ENCODE peak calls at places on chromosomes 2 and 18, in six cellular contexts. One of them, this sample, is unnamed.

GRCh38 chr2:239948100-239948881 is 76.9 kb downstream of the NDUFA10 start:
- DNase-seq in H1: no peak
- DNase-seq in K562: no peak
- DNase-seq in GM12891: no peak
- DNase-seq in HepG2: no peak
- DNase-seq in GM12878: no peak
- DNase-seq in this sample: no peak

GRCh38 chr2:217220228-217221013 is 360.6 kb upstream of the TNP1 start:
- DNase-seq in GM12891: no peak
- DNase-seq in GM12878: no peak
- DNase-seq in H1: no peak
- DNase-seq in HepG2: no peak
- DNase-seq in K562: no peak
- DNase-seq in this sample: no peak

GRCh38 chr2:189217546-189217945 is 38.0 kb upstream of the COL5A2 start:
- DNase-seq in GM12878: no peak
- DNase-seq in GM12891: no peak
- DNase-seq in H1: peak
- DNase-seq in K562: no peak
- DNase-seq in HepG2: no peak
- DNase-seq in this sample: no peak

GRCh38 chr2:143140864-143141637 is 11.8 kb downstream of the ARHGAP15 start:
- DNase-seq in HepG2: no peak
- DNase-seq in GM12891: no peak
- DNase-seq in K562: no peak
- DNase-seq in GM12878: peak
- DNase-seq in H1: no peak
- DNase-seq in this sample: no peak

GRCh38 chr2:240479561-240479960 is 44.1 kb downstream of the GPC1 start:
- DNase-seq in H1: no peak
- DNase-seq in GM12878: no peak
- DNase-seq in GM12891: no peak
- DNase-seq in HepG2: no peak
- DNase-seq in K562: no peak
- DNase-seq in this sample: no peak

GRCh38 chr2:231890896-231891513 is 35.2 kb downstream of the NPPC start:
- DNase-seq in K562: no peak
- DNase-seq in H1: no peak
- DNase-seq in GM12878: no peak
- DNase-seq in HepG2: no peak
- DNase-seq in GM12891: no peak
- DNase-seq in this sample: no peak

GRCh38 chr2:15588329-15588919 is 3.2 kb upstream of the DDX1 start:
- DNase-seq in GM12891: no peak
- DNase-seq in H1: peak
- DNase-seq in GM12878: no peak
- DNase-seq in K562: peak
- DNase-seq in HepG2: peak
- DNase-seq in this sample: no peak

GRCh38 chr2:240922982-240923537 is 16.9 kb downstream of the CROCC2 start:
- DNase-seq in GM12878: no peak
- DNase-seq in K562: no peak
- DNase-seq in GM12891: no peak
- DNase-seq in H1: no peak
- DNase-seq in HepG2: no peak
- DNase-seq in this sample: no peak

GRCh38 chr18:32607816-32608215 is 137.1 kb upstream of the GAREM1 start:
- DNase-seq in GM12878: no peak
- DNase-seq in H1: no peak
- DNase-seq in HepG2: no peak
- DNase-seq in K562: no peak
- DNase-seq in GM12891: no peak
- DNase-seq in this sample: no peak

GRCh38 chr2:127625146-127625943 is 20.6 kb upstream of the GPR17 start:
- DNase-seq in GM12878: no peak
- DNase-seq in GM12891: no peak
- DNase-seq in K562: no peak
- DNase-seq in HepG2: no peak
- DNase-seq in H1: no peak
- DNase-seq in this sample: no peak

GRCh38 chr18:31741096-31741735 is 19.5 kb downstream of the SLC25A52 start:
- DNase-seq in HepG2: peak
- DNase-seq in GM12878: peak
- DNase-seq in K562: peak
- DNase-seq in GM12891: no peak
- DNase-seq in H1: peak
- DNase-seq in this sample: no peak

GRCh38 chr18:60413944-60414547 is 41.5 kb upstream of the MC4R start:
- DNase-seq in K562: no peak
- DNase-seq in HepG2: peak
- DNase-seq in GM12878: no peak
- DNase-seq in H1: peak
- DNase-seq in GM12891: no peak
- DNase-seq in this sample: no peak

GRCh38 chr18:42087876-42088275 is 132.8 kb downstream of the PIK3C3 start:
- DNase-seq in HepG2: no peak
- DNase-seq in H1: no peak
- DNase-seq in GM12878: no peak
- DNase-seq in K562: no peak
- DNase-seq in GM12891: no peak
- DNase-seq in this sample: no peak

GRCh38 chr2:232888099-232888836 is 18.2 kb downstream of the SNORC start:
- DNase-seq in K562: no peak
- DNase-seq in HepG2: no peak
- DNase-seq in GM12891: no peak
- DNase-seq in GM12878: no peak
- DNase-seq in H1: no peak
- DNase-seq in this sample: peak

GRCh38 chr18:1292167-1292566 is 387.5 kb downstream of the ADCYAP1 start:
- DNase-seq in HepG2: no peak
- DNase-seq in GM12891: no peak
- DNase-seq in H1: no peak
- DNase-seq in K562: no peak
- DNase-seq in GM12878: no peak
- DNase-seq in this sample: no peak

GRCh38 chr2:33216508-33217182 is 259.8 kb upstream of the RASGRP3 start:
- DNase-seq in H1: no peak
- DNase-seq in K562: no peak
- DNase-seq in HepG2: no peak
- DNase-seq in GM12891: no peak
- DNase-seq in GM12878: no peak
- DNase-seq in this sample: no peak

DNA sequence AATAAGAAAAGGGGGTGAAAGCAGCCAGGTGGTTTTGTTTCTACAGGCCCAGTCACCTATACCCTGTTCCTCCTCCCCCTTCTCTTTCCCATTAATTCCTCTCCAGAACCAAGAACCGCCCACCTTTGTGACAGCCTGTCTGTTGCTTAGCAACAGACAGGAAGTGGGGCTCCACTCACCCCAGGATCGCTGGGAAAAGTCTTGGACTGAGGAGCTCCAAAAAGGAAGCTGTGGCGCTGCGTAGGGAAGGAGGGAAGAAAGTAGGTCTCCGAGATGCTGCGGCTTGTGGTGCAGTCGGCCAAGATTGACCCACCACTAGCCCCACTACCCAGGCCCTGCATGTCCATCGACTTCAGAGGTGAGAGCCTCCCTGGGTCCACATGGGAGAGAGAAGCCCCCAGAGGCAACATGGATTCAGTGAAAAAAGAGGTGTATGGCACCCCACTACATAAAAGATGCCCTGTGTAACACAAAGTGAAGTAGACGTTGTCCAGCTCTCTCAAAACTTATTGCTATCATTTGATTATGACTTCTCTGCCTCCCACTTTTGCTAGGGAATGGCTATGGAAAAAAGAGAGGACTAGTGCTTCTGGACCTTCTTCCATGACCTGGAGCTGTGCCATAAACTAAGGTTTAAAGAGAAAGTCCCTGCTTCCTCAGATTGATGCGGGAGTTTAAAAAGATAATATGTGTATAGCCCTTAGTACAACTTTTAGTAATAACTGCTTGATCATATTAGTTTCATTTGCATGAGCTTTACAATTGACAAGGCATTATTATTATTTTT is at the start of gene FER1L5:
- DNase-seq in H1: peak
- DNase-seq in GM12891: no peak
- DNase-seq in HepG2: no peak
- DNase-seq in GM12878: no peak
- DNase-seq in K562: no peak
- DNase-seq in this sample: no peak
- TF ChIP-seq TAF1 in H1: peak
- TF ChIP-seq TAF1 in GM12891: no peak
- TF ChIP-seq TAF1 in HepG2: no peak
- TF ChIP-seq TAF1 in GM12878: no peak
- TF ChIP-seq TAF1 in K562: no peak
- TF ChIP-seq TAF1 in this sample: no peak

GRCh38 chr2:27955762-27956161 is 65.2 kb downstream of the BABAM2 start:
- DNase-seq in H1: no peak
- DNase-seq in K562: no peak
- DNase-seq in HepG2: no peak
- DNase-seq in GM12891: no peak
- DNase-seq in GM12878: no peak
- DNase-seq in this sample: no peak

GRCh38 chr2:27954261-27954673 is 63.7 kb downstream of the BABAM2 start:
- DNase-seq in GM12891: no peak
- DNase-seq in GM12878: no peak
- DNase-seq in K562: no peak
- DNase-seq in H1: no peak
- DNase-seq in HepG2: no peak
- DNase-seq in this sample: no peak

GRCh38 chr2:27953077-27953476 is 62.5 kb downstream of the BABAM2 start:
- DNase-seq in H1: no peak
- DNase-seq in GM12891: no peak
- DNase-seq in K562: no peak
- DNase-seq in HepG2: peak
- DNase-seq in GM12878: no peak
- DNase-seq in this sample: no peak

GRCh38 chr2:27956895-27957294 is 66.4 kb downstream of the BABAM2 start:
- DNase-seq in GM12891: no peak
- DNase-seq in H1: no peak
- DNase-seq in K562: no peak
- DNase-seq in GM12878: no peak
- DNase-seq in HepG2: no peak
- DNase-seq in this sample: no peak

GRCh38 chr2:27954771-27955384 is 64.3 kb downstream of the BABAM2 start:
- DNase-seq in GM12891: no peak
- DNase-seq in H1: no peak
- DNase-seq in K562: no peak
- DNase-seq in HepG2: peak
- DNase-seq in GM12878: peak
- DNase-seq in this sample: no peak
- TF ChIP-seq POLR2A in GM12891: no peak
- TF ChIP-seq POLR2A in H1: no peak
- TF ChIP-seq POLR2A in K562: no peak
- TF ChIP-seq POLR2A in HepG2: no peak
- TF ChIP-seq POLR2A in GM12878: no peak
- TF ChIP-seq POLR2A in this sample: no peak

GRCh38 chr2:220219371-220219770 is 591.9 kb downstream of the SLC4A3 start:
- DNase-seq in HepG2: no peak
- DNase-seq in GM12878: no peak
- DNase-seq in K562: no peak
- DNase-seq in GM12891: no peak
- DNase-seq in H1: no peak
- DNase-seq in this sample: no peak
- TF ChIP-seq TAF1 in HepG2: no peak
- TF ChIP-seq TAF1 in GM12878: no peak
- TF ChIP-seq TAF1 in K562: no peak
- TF ChIP-seq TAF1 in GM12891: no peak
- TF ChIP-seq TAF1 in H1: no peak
- TF ChIP-seq TAF1 in this sample: no peak

GRCh38 chr2:88637464-88637863 is 10.2 kb upstream of the EIF2AK3 start:
- DNase-seq in HepG2: no peak
- DNase-seq in H1: no peak
- DNase-seq in GM12878: no peak
- DNase-seq in K562: no peak
- DNase-seq in GM12891: no peak
- DNase-seq in this sample: no peak
- TF ChIP-seq POLR2A in HepG2: no peak
- TF ChIP-seq POLR2A in H1: no peak
- TF ChIP-seq POLR2A in GM12878: no peak
- TF ChIP-seq POLR2A in K562: no peak
- TF ChIP-seq POLR2A in GM12891: no peak
- TF ChIP-seq POLR2A in this sample: no peak

GRCh38 chr2:111896007-111896406 is 2.4 kb upstream of the MERTK start:
- DNase-seq in H1: no peak
- DNase-seq in GM12878: no peak
- DNase-seq in HepG2: no peak
- DNase-seq in GM12891: no peak
- DNase-seq in K562: peak
- DNase-seq in this sample: no peak
- TF ChIP-seq TAF1 in H1: no peak
- TF ChIP-seq TAF1 in GM12878: no peak
- TF ChIP-seq TAF1 in HepG2: no peak
- TF ChIP-seq TAF1 in GM12891: no peak
- TF ChIP-seq TAF1 in K562: no peak
- TF ChIP-seq TAF1 in this sample: no peak

DNA sequence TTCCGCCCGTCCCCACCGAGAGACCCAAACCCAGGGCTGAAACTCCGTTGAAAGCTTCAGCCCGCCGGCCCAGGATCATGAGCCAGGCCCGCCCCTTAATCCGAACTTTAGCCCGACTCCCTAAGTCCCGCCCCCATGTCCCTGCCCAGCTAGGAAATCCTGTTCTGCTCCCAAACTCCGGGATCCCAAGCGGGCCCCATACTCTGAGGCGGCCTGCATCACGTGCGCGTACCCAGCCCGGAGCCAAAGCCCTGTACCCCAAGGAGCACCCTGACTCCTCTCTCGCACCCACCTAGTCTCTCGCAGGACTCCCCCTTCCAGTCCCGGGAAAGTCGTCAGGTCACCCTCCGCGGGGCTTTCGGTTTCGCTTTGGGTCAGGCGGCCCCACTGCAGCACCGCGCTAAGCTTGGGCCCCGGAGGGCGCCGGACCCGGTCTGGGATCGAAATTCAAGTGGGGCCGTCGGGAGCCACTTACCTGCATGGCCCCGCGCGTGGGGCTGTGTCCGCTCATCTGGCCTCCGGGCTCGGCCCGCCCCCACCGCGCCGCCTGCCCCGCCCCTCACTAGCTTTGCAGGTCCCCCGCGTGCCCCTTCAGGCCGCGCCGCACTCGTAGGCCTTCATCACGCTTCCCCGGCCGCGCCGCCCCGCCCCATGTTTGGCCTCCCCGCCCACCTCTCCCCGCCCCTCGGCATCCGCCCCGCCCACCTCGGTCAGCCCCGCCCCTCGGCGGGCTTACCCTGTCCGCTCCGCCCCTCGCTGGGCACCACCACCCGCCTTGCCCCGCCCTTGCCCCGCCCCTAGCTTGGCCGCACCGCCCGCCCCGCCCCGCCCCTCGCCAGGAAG is at the start of gene DNPEP:
- DNase-seq in H1: peak
- DNase-seq in GM12878: peak
- DNase-seq in K562: peak
- DNase-seq in HepG2: peak
- DNase-seq in GM12891: peak
- DNase-seq in this sample: peak
- TF ChIP-seq POLR2A in H1: peak
- TF ChIP-seq POLR2A in GM12878: peak
- TF ChIP-seq POLR2A in K562: peak
- TF ChIP-seq POLR2A in HepG2: peak
- TF ChIP-seq POLR2A in GM12891: no peak
- TF ChIP-seq POLR2A in this sample: peak

This sample was measured in GM12892.